ENCODE peak calls at places on chromosomes 2 and 18, in ten cellular contexts. Z, N, P, E, S, U, A, F, R and M are unnamed samples.
A peak's percentile ranks its signal among the peaks of the same experiment; 100 is the strongest.

GRCh38 chr18:62525611-62526010 is 2.8 kb downstream of the ZCCHC2 start:
- DNase-seq in Z (no peak), N (no peak), P (no peak), E (no peak), S (no peak), U (no peak), A (no peak), F (no peak), R (no peak), M (no peak)

GRCh38 chr2:98297817-98298684 is 48.2 kb upstream of the CNGA3 start:
- DNase-seq in Z (no peak), N (no peak), P (no peak), E (no peak), S (no peak), U (no peak), A (no peak), F (no peak), R (no peak), M (no peak)

GRCh38 chr2:99403084-99403483 is 65.9 kb downstream of the EIF5B start:
- DNase-seq in Z (no peak), N (no peak), P (no peak), E (no peak), S (no peak), U (no peak), A (no peak), F (no peak), R (no peak), M (no peak)

GRCh38 chr2:43251171-43251731 is 24.8 kb upstream of the ZFP36L2 start:
- DNase-seq in Z (no peak), N (peak; percentile 65), P (peak; percentile 44), E (no peak), S (no peak), U (no peak), A (no peak), F (peak; percentile 78), R (no peak), M (no peak)

GRCh38 chr18:47997338-47997780 is 66.9 kb upstream of the SMAD2 start:
- DNase-seq in Z (peak; percentile 35), N (peak; percentile 15), P (no peak), E (no peak), S (peak; percentile 27), U (no peak), A (no peak), F (no peak), R (no peak), M (no peak)

GRCh38 chr2:111698743-111699554 is 185.0 kb downstream of the ANAPC1 start:
- DNase-seq in Z (peak; percentile 71), N (peak; percentile 98), P (peak; percentile 61), E (peak; percentile 100), S (peak; percentile 32), U (peak; percentile 83), A (peak; percentile 21), F (peak; percentile 98), R (peak; percentile 89), M (no peak)

GRCh38 chr2:150485114-150485870 is 2.2 kb downstream of the RND3 start:
- DNase-seq in Z (no peak), N (peak; percentile 80), P (peak; percentile 88), E (peak; percentile 76), S (no peak), U (peak; percentile 86), A (no peak), F (no peak), R (peak; percentile 75), M (no peak)

GRCh38 chr2:75047907-75048625 is 89.6 kb downstream of the POLE4 start:
- DNase-seq in Z (no peak), N (peak; percentile 75), P (no peak), E (no peak), S (no peak), U (no peak), A (no peak), F (peak; percentile 87), R (no peak), M (no peak)

GRCh38 chr2:26980971-26981370 is 10.5 kb downstream of the MAPRE3 start:
- DNase-seq in Z (no peak), N (no peak), P (no peak), E (no peak), S (no peak), U (no peak), A (no peak), F (no peak), R (no peak), M (no peak)

GRCh38 chr2:131394147-131394931 is 30.4 kb upstream of the RAB6D start:
- DNase-seq in Z (no peak), N (peak; percentile 47), P (no peak), E (no peak), S (no peak), U (peak; percentile 60), A (no peak), F (peak; percentile 8), R (no peak), M (no peak)

GRCh38 chr2:178268435-178268834 is 74.1 kb downstream of the OSBPL6 start:
- DNase-seq in Z (no peak), N (no peak), P (no peak), E (no peak), S (no peak), U (no peak), A (no peak), F (no peak), R (no peak), M (no peak)